ENCODE peak calls at places on chromosome 2, in six cellular contexts. One of them, this sample, is unnamed.

GRCh38 chr2:214481204-214481603 is 70.3 kb downstream of the VWC2L start:
- DNase-seq in lung: no peak
- DNase-seq in mucosa of descending colon: no peak
- DNase-seq in keratinocyte: no peak
- DNase-seq in CD4-positive, CD25-positive, alpha-beta regulatory T cell: no peak
- DNase-seq in heart right ventricle: no peak
- DNase-seq in this sample: no peak

GRCh38 chr2:67486041-67486796 is 89.1 kb downstream of the ETAA1 start:
- DNase-seq in keratinocyte: no peak
- DNase-seq in CD4-positive, CD25-positive, alpha-beta regulatory T cell: no peak
- DNase-seq in mucosa of descending colon: no peak
- DNase-seq in heart right ventricle: peak; percentile 33
- DNase-seq in lung: peak; percentile 58
- DNase-seq in this sample: no peak

GRCh38 chr2:121777699-121778058 is 22.2 kb downstream of the TSN start:
- DNase-seq in lung: no peak
- DNase-seq in CD4-positive, CD25-positive, alpha-beta regulatory T cell: no peak
- DNase-seq in keratinocyte: no peak
- DNase-seq in heart right ventricle: no peak
- DNase-seq in mucosa of descending colon: no peak
- DNase-seq in this sample: no peak

GRCh38 chr2:97712693-97713295 is 582 bp upstream of the ZAP70 start:
- DNase-seq in heart right ventricle: no peak
- DNase-seq in mucosa of descending colon: peak; percentile 53
- DNase-seq in lung: no peak
- DNase-seq in keratinocyte: no peak
- DNase-seq in CD4-positive, CD25-positive, alpha-beta regulatory T cell: no peak
- DNase-seq in this sample: no peak

GRCh38 chr2:151508519-151508918 is 98.8 kb downstream of the RIF1 start:
- DNase-seq in keratinocyte: no peak
- DNase-seq in CD4-positive, CD25-positive, alpha-beta regulatory T cell: no peak
- DNase-seq in lung: no peak
- DNase-seq in heart right ventricle: no peak
- DNase-seq in mucosa of descending colon: no peak
- DNase-seq in this sample: no peak

GRCh38 chr2:101617786-101618185 is 79.7 kb upstream of the MAP4K4 start:
- DNase-seq in keratinocyte: no peak
- DNase-seq in heart right ventricle: no peak
- DNase-seq in mucosa of descending colon: no peak
- DNase-seq in lung: no peak
- DNase-seq in CD4-positive, CD25-positive, alpha-beta regulatory T cell: no peak
- DNase-seq in this sample: no peak

GRCh38 chr2:227188292-227188691 is 23.9 kb downstream of the COL4A3 start:
- DNase-seq in lung: peak; percentile 42
- DNase-seq in keratinocyte: no peak
- DNase-seq in mucosa of descending colon: no peak
- DNase-seq in CD4-positive, CD25-positive, alpha-beta regulatory T cell: no peak
- DNase-seq in heart right ventricle: no peak
- DNase-seq in this sample: no peak

GRCh38 chr2:985317-985898 is 34.8 kb downstream of the SNTG2 start:
- DNase-seq in lung: no peak
- DNase-seq in mucosa of descending colon: no peak
- DNase-seq in keratinocyte: no peak
- DNase-seq in CD4-positive, CD25-positive, alpha-beta regulatory T cell: no peak
- DNase-seq in heart right ventricle: no peak
- DNase-seq in this sample: peak; percentile 56

GRCh38 chr2:197862556-197862955 is 58.2 kb downstream of the PLCL1 start:
- DNase-seq in heart right ventricle: no peak
- DNase-seq in lung: no peak
- DNase-seq in keratinocyte: no peak
- DNase-seq in mucosa of descending colon: no peak
- DNase-seq in CD4-positive, CD25-positive, alpha-beta regulatory T cell: no peak
- DNase-seq in this sample: no peak

GRCh38 chr2:63060079-63060482 is 9.5 kb downstream of the OTX1 start:
- DNase-seq in lung: no peak
- DNase-seq in mucosa of descending colon: no peak
- DNase-seq in keratinocyte: no peak
- DNase-seq in heart right ventricle: no peak
- DNase-seq in CD4-positive, CD25-positive, alpha-beta regulatory T cell: peak; percentile 15
- DNase-seq in this sample: no peak

GRCh38 chr2:205755923-205756322 is 73.6 kb downstream of the NRP2 start:
- DNase-seq in keratinocyte: no peak
- DNase-seq in mucosa of descending colon: no peak
- DNase-seq in CD4-positive, CD25-positive, alpha-beta regulatory T cell: no peak
- DNase-seq in heart right ventricle: peak; percentile 28
- DNase-seq in lung: no peak
- DNase-seq in this sample: no peak

GRCh38 chr2:120736955-120737801 is 1.5 kb downstream of the GLI2 start:
- DNase-seq in heart right ventricle: peak; percentile 40
- DNase-seq in mucosa of descending colon: no peak
- DNase-seq in lung: peak; percentile 30
- DNase-seq in CD4-positive, CD25-positive, alpha-beta regulatory T cell: no peak
- DNase-seq in keratinocyte: no peak
- DNase-seq in this sample: peak; percentile 84

GRCh38 chr2:62477573-62477972 is 28.4 kb downstream of the TMEM17 start:
- DNase-seq in heart right ventricle: no peak
- DNase-seq in keratinocyte: no peak
- DNase-seq in lung: no peak
- DNase-seq in CD4-positive, CD25-positive, alpha-beta regulatory T cell: no peak
- DNase-seq in mucosa of descending colon: no peak
- DNase-seq in this sample: no peak

GRCh38 chr2:69535739-69536374 is 98.6 kb upstream of the NFU1 start:
- DNase-seq in heart right ventricle: no peak
- DNase-seq in keratinocyte: no peak
- DNase-seq in lung: no peak
- DNase-seq in CD4-positive, CD25-positive, alpha-beta regulatory T cell: peak; percentile 35
- DNase-seq in mucosa of descending colon: no peak
- DNase-seq in this sample: no peak

GRCh38 chr2:23782126-23782525 is 144.8 kb downstream of the ATAD2B start:
- DNase-seq in CD4-positive, CD25-positive, alpha-beta regulatory T cell: no peak
- DNase-seq in heart right ventricle: no peak
- DNase-seq in keratinocyte: no peak
- DNase-seq in mucosa of descending colon: no peak
- DNase-seq in lung: no peak
- DNase-seq in this sample: no peak

GRCh38 chr2:63792523-63792922 is 49.2 kb upstream of the UGP2 start:
- DNase-seq in lung: no peak
- DNase-seq in heart right ventricle: no peak
- DNase-seq in CD4-positive, CD25-positive, alpha-beta regulatory T cell: no peak
- DNase-seq in mucosa of descending colon: no peak
- DNase-seq in keratinocyte: peak; percentile 71
- DNase-seq in this sample: no peak

GRCh38 chr2:199833525-199833924 is 17.5 kb downstream of the FTCDNL1 start:
- DNase-seq in mucosa of descending colon: no peak
- DNase-seq in keratinocyte: no peak
- DNase-seq in CD4-positive, CD25-positive, alpha-beta regulatory T cell: no peak
- DNase-seq in heart right ventricle: no peak
- DNase-seq in lung: no peak
- DNase-seq in this sample: no peak

GRCh38 chr2:238145851-238146250 is 7.4 kb downstream of the KLHL30 start:
- DNase-seq in CD4-positive, CD25-positive, alpha-beta regulatory T cell: no peak
- DNase-seq in keratinocyte: no peak
- DNase-seq in mucosa of descending colon: no peak
- DNase-seq in lung: no peak
- DNase-seq in heart right ventricle: no peak
- DNase-seq in this sample: no peak

GRCh38 chr2:71713581-71714580 is 260.5 kb downstream of the DYSF start:
- DNase-seq in heart right ventricle: no peak
- DNase-seq in CD4-positive, CD25-positive, alpha-beta regulatory T cell: no peak
- DNase-seq in keratinocyte: no peak
- DNase-seq in lung: no peak
- DNase-seq in mucosa of descending colon: no peak
- DNase-seq in this sample: no peak

GRCh38 chr2:130251865-130252620 is 53.8 kb upstream of the TUBA3E start:
- DNase-seq in lung: no peak
- DNase-seq in mucosa of descending colon: peak; percentile 51
- DNase-seq in heart right ventricle: no peak
- DNase-seq in keratinocyte: no peak
- DNase-seq in CD4-positive, CD25-positive, alpha-beta regulatory T cell: no peak
- DNase-seq in this sample: peak; percentile 50

DNA sequence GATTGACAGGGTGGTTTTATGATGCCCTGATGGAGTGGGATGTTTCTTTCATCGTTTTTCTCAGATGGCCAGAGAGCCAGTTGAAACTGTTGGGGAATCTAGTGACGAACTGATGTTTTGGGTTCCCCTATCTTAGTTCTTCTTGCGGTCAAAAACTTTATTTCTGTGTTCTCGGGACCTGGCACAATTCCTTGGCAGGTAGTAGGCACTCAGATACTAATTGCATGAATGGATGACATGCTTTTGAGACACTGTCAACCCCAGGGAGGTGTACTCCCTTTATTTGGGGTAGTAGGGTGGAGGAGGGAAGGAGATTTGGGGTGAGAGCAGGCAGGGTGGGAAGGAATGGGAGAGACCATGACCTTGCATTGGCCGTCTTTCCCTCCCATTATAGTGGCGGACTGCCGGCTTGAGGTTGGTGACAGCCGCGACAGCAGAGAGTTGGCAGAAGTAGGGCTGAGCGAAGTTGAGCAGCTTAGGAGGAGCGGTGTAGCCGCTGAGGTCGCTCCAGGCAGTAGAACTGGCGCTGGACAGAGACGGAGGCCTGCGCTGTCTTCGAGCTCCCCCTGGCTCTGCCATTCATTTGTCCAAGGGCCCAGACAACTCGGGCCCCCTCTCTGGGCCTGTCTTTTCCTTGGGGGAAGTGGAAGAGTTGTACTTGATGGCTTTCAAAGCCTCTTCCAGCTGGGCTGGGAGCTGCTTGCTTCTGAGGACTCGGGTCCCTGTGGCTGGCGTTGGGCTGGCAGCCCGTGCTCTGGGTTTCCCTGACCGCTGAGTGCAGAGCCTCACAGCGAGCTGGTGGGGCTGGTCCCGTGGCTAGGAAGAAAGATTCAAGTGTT is 2.6 kb downstream of the TET3 start:
- DNase-seq in CD4-positive, CD25-positive, alpha-beta regulatory T cell: peak; percentile 62
- DNase-seq in keratinocyte: no peak
- DNase-seq in lung: no peak
- DNase-seq in mucosa of descending colon: peak; percentile 72
- DNase-seq in heart right ventricle: peak; percentile 55
- DNase-seq in this sample: no peak
- H3K36me3 ChIP-seq in CD4-positive, CD25-positive, alpha-beta regulatory T cell: peaks cover 3% of the 10 kb centered on the region
- H3K36me3 ChIP-seq in keratinocyte: peaks cover 15% of the 10 kb centered on the region
- H3K36me3 ChIP-seq in lung: peaks cover 2% of the 10 kb centered on the region
- H3K36me3 ChIP-seq in mucosa of descending colon: no peaks in the 10 kb centered on the region
- H3K36me3 ChIP-seq in heart right ventricle: no peaks in the 10 kb centered on the region
- H3K36me3 ChIP-seq in this sample: no peaks in the 10 kb centered on the region

GRCh38 chr2:47010176-47010575 is 94.6 kb upstream of the MCFD2 start:
- DNase-seq in heart right ventricle: no peak
- DNase-seq in lung: no peak
- DNase-seq in keratinocyte: no peak
- DNase-seq in CD4-positive, CD25-positive, alpha-beta regulatory T cell: no peak
- DNase-seq in mucosa of descending colon: no peak
- DNase-seq in this sample: no peak

GRCh38 chr2:47007826-47008225 is 92.2 kb upstream of the MCFD2 start:
- DNase-seq in mucosa of descending colon: no peak
- DNase-seq in heart right ventricle: no peak
- DNase-seq in keratinocyte: no peak
- DNase-seq in CD4-positive, CD25-positive, alpha-beta regulatory T cell: no peak
- DNase-seq in lung: no peak
- DNase-seq in this sample: no peak

GRCh38 chr2:47009368-47009767 is 93.8 kb upstream of the MCFD2 start:
- DNase-seq in lung: no peak
- DNase-seq in heart right ventricle: no peak
- DNase-seq in CD4-positive, CD25-positive, alpha-beta regulatory T cell: no peak
- DNase-seq in keratinocyte: no peak
- DNase-seq in mucosa of descending colon: no peak
- DNase-seq in this sample: no peak

GRCh38 chr2:47007221-47007825 is 91.7 kb upstream of the MCFD2 start:
- DNase-seq in CD4-positive, CD25-positive, alpha-beta regulatory T cell: no peak
- DNase-seq in mucosa of descending colon: no peak
- DNase-seq in heart right ventricle: no peak
- DNase-seq in lung: no peak
- DNase-seq in keratinocyte: no peak
- DNase-seq in this sample: no peak

DNA sequence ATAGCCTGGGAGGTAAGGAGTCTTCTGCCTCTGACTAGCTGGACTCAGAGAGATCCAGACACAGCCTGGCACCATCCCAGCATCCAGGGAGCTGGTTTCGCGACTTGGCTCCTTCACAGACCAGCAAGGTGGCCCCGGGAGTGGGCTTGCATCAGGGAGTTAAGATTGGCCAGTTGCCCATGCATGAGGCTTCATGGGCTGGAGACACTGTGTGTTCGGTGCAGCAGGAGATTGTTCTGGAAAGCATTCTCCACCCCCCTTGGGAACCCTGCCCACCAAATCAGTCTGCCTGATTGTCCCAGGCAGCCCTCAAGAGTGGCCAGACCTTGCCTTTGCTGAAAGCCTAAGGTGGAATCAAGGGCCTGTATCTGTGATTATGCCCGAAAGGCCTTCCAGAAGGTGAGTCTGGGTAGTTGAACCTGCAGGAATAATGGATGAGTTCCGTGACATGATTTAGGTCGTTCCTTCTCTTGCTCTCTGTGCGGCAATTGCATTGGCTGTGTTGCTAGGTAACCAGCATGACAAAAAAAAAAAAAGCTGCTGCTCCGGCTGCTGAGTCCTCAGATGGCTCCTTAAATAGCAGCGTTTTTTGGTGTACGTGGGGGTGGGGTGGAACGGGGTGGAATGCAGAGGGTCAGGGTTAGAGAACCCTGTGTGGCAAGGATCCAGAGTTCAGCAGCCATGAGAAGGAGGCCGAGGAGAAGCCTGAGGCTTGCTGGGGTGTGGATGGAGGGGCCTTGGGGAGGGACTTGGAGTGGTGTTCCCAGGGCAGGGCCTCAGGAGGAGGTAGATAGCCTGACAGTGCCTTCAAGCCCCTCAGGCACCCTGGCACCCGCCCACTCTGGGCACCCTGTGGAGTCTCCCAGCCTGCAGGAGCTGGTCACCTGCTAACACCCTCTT is 93.0 kb upstream of the MCFD2 start:
- DNase-seq in CD4-positive, CD25-positive, alpha-beta regulatory T cell: no peak
- DNase-seq in keratinocyte: no peak
- DNase-seq in mucosa of descending colon: no peak
- DNase-seq in lung: no peak
- DNase-seq in heart right ventricle: peak; percentile 62
- DNase-seq in this sample: peak; percentile 81
- H3K36me3 ChIP-seq in CD4-positive, CD25-positive, alpha-beta regulatory T cell: peaks cover 71% of the 10 kb centered on the region
- H3K36me3 ChIP-seq in keratinocyte: peaks cover 6% of the 10 kb centered on the region
- H3K36me3 ChIP-seq in mucosa of descending colon: no peaks in the 10 kb centered on the region
- H3K36me3 ChIP-seq in lung: no peaks in the 10 kb centered on the region
- H3K36me3 ChIP-seq in heart right ventricle: peaks cover 35% of the 10 kb centered on the region
- H3K36me3 ChIP-seq in this sample: peaks cover 4% of the 10 kb centered on the region

GRCh38 chr2:47422560-47422959 is 19.6 kb downstream of the MSH2 start:
- DNase-seq in mucosa of descending colon: no peak
- DNase-seq in heart right ventricle: no peak
- DNase-seq in lung: no peak
- DNase-seq in CD4-positive, CD25-positive, alpha-beta regulatory T cell: no peak
- DNase-seq in keratinocyte: no peak
- DNase-seq in this sample: no peak
- H3K36me3 ChIP-seq in mucosa of descending colon: no peaks in the 10 kb centered on the region
- H3K36me3 ChIP-seq in heart right ventricle: peaks cover 66% of the 10 kb centered on the region
- H3K36me3 ChIP-seq in lung: no peaks in the 10 kb centered on the region
- H3K36me3 ChIP-seq in CD4-positive, CD25-positive, alpha-beta regulatory T cell: peaks cover 23% of the 10 kb centered on the region
- H3K36me3 ChIP-seq in keratinocyte: peaks cover 5% of the 10 kb centered on the region
- H3K36me3 ChIP-seq in this sample: peaks cover 21% of the 10 kb centered on the region

GRCh38 chr2:8740136-8740535 is 58.3 kb downstream of the ID2 start:
- DNase-seq in keratinocyte: no peak
- DNase-seq in lung: no peak
- DNase-seq in heart right ventricle: no peak
- DNase-seq in mucosa of descending colon: no peak
- DNase-seq in CD4-positive, CD25-positive, alpha-beta regulatory T cell: no peak
- DNase-seq in this sample: no peak

GRCh38 chr2:8737571-8738175 is 55.8 kb downstream of the ID2 start:
- DNase-seq in lung: no peak
- DNase-seq in keratinocyte: no peak
- DNase-seq in CD4-positive, CD25-positive, alpha-beta regulatory T cell: no peak
- DNase-seq in mucosa of descending colon: no peak
- DNase-seq in heart right ventricle: no peak
- DNase-seq in this sample: no peak

GRCh38 chr2:8743261-8743660 is 61.4 kb downstream of the ID2 start:
- DNase-seq in mucosa of descending colon: no peak
- DNase-seq in keratinocyte: no peak
- DNase-seq in heart right ventricle: no peak
- DNase-seq in CD4-positive, CD25-positive, alpha-beta regulatory T cell: no peak
- DNase-seq in lung: no peak
- DNase-seq in this sample: no peak
- H3K36me3 ChIP-seq in mucosa of descending colon: no peaks in the 10 kb centered on the region
- H3K36me3 ChIP-seq in keratinocyte: no peaks in the 10 kb centered on the region
- H3K36me3 ChIP-seq in heart right ventricle: peaks cover 71% of the 10 kb centered on the region
- H3K36me3 ChIP-seq in CD4-positive, CD25-positive, alpha-beta regulatory T cell: peaks cover 33% of the 10 kb centered on the region
- H3K36me3 ChIP-seq in lung: peaks cover 17% of the 10 kb centered on the region
- H3K36me3 ChIP-seq in this sample: no peaks in the 10 kb centered on the region

This sample was measured in H7.